ENCODE peak calls at places on chromosome 7, in four cellular contexts. X is ovary, N is adrenal gland, F is colonic mucosa. V is an unnamed sample.

GRCh38 chr7:146665023-146665422 is 548.4 kb downstream of the CNTNAP2 start:
- DNase-seq in X (no peak), N (no peak), F (no peak), V (no peak)

GRCh38 chr7:74175270-74175803 is 1.2 kb downstream of the EIF4H start:
- DNase-seq in X (no peak), N (no peak), F (peak; percentile 31), V (no peak)

GRCh38 chr7:29063231-29063630 is 83.1 kb downstream of the CPVL start:
- DNase-seq in X (no peak), N (no peak), F (no peak), V (peak; percentile 53)

GRCh38 chr7:76225379-76225778 is 23.7 kb downstream of the SRRM3 start:
- DNase-seq in X (no peak), N (peak; percentile 36), F (no peak), V (peak; percentile 79)

GRCh38 chr7:110090113-110090820 is 1000.7 kb upstream of the LRRN3 start:
- DNase-seq in X (no peak), N (peak; percentile 32), F (no peak), V (peak; percentile 11)

GRCh38 chr7:2853147-2853546 is 9.0 kb upstream of the GNA12 start:
- DNase-seq in X (no peak), N (no peak), F (no peak), V (peak; percentile 82)

GRCh38 chr7:249979-250378 is 40.0 kb upstream of the FOXL3 start:
- DNase-seq in X (no peak), N (no peak), F (no peak), V (no peak)

GRCh38 chr7:158111556-158111880 is 476.1 kb downstream of the PTPRN2 start:
- DNase-seq in X (no peak), N (no peak), F (no peak), V (no peak)

GRCh38 chr7:128215739-128216138 is 25.3 kb upstream of the LEP start:
- DNase-seq in X (no peak), N (no peak), F (no peak), V (peak; percentile 85)

GRCh38 chr7:75727881-75728592 is 10.7 kb downstream of the HIP1 start:
- DNase-seq in X (peak; percentile 32), N (no peak), F (peak; percentile 95), V (peak; percentile 62)

GRCh38 chr7:35734001-35734483 is 39.1 kb upstream of the HERPUD2 start:
- DNase-seq in X (no peak), N (no peak), F (no peak), V (no peak)

GRCh38 chr7:64947252-64948000 is 43.4 kb downstream of the ZNF117 start:
- DNase-seq in X (no peak), N (peak; percentile 23), F (no peak), V (no peak)

GRCh38 chr7:40827217-40828085 is 692.6 kb downstream of the SUGCT start:
- DNase-seq in X (no peak), N (no peak), F (no peak), V (no peak)

GRCh38 chr7:135178364-135178763 is 7.9 kb upstream of the CYREN start:
- DNase-seq in X (no peak), N (no peak), F (no peak), V (no peak)

GRCh38 chr7:99949645-99950228 is 20.3 kb upstream of the GJC3 start:
- DNase-seq in X (no peak), N (no peak), F (no peak), V (peak; percentile 38)

GRCh38 chr7:99380823-99381663 is 6.5 kb downstream of the ARPC1B start:
- DNase-seq in X (no peak), N (no peak), F (peak; percentile 42), V (peak; percentile 25)

GRCh38 chr7:127582361-127582760 is 3.0 kb downstream of the GCC1 start:
- DNase-seq in X (peak; percentile 70), N (peak; percentile 58), F (no peak), V (peak; percentile 79)

GRCh38 chr7:33872870-33873269 is 32.5 kb upstream of the BMPER start:
- DNase-seq in X (no peak), N (no peak), F (no peak), V (peak; percentile 74)

GRCh38 chr7:4169505-4169904 is 512.6 kb upstream of the FOXK1 start:
- DNase-seq in X (no peak), N (no peak), F (no peak), V (no peak)

GRCh38 chr7:51187941-51188340 is 128.7 kb downstream of the COBL start:
- DNase-seq in X (peak; percentile 26), N (no peak), F (no peak), V (no peak)

GRCh38 chr7:32569388-32570289 is 74.3 kb downstream of the AVL9 start:
- DNase-seq in X (no peak), N (no peak), F (no peak), V (no peak)

GRCh38 chr7:18508441-18509427 is 13.2 kb downstream of the HDAC9 start:
- DNase-seq in X (no peak), N (no peak), F (no peak), V (peak; percentile 45)

GRCh38 chr7:21616796-21617436 is 74.1 kb downstream of the DNAH11 start:
- DNase-seq in X (no peak), N (no peak), F (no peak), V (no peak)

GRCh38 chr7:77409739-77410545 is 6.2 kb downstream of the GSAP start:
- DNase-seq in X (no peak), N (no peak), F (no peak), V (peak; percentile 81)

GRCh38 chr7:233456-234035 is 41.2 kb downstream of the FAM20C start:
- DNase-seq in X (no peak), N (no peak), F (no peak), V (no peak)

GRCh38 chr7:85322252-85322651 is 135.4 kb upstream of the SEMA3D start:
- DNase-seq in X (no peak), N (no peak), F (no peak), V (no peak)

GRCh38 chr7:44282601-44283171 is 42.7 kb downstream of the CAMK2B start:
- DNase-seq in X (peak; percentile 8), N (peak; percentile 9), F (no peak), V (no peak)

GRCh38 chr7:17598846-17599245 is 300.4 kb downstream of the AHR start:
- DNase-seq in X (no peak), N (no peak), F (no peak), V (no peak)

GRCh38 chr7:100612730-100613446 is 548 bp downstream of the MOSPD3 start:
- DNase-seq in X (no peak), N (no peak), F (peak; percentile 25), V (no peak)

GRCh38 chr7:27191081-27191715 is 6.2 kb upstream of the HOXA11 start:
- DNase-seq in X (no peak), N (no peak), F (peak; percentile 47), V (no peak)

GRCh38 chr7:25619963-25620799 is 391.9 kb upstream of the NPVF start:
- DNase-seq in X (no peak), N (peak; percentile 28), F (no peak), V (peak; percentile 79)
- H3K27ac ChIP-seq in X (no peak overlapping the region), N (peak overlapping the region; percentile 92), F (no peak overlapping the region), V (no peak overlapping the region)

DNA sequence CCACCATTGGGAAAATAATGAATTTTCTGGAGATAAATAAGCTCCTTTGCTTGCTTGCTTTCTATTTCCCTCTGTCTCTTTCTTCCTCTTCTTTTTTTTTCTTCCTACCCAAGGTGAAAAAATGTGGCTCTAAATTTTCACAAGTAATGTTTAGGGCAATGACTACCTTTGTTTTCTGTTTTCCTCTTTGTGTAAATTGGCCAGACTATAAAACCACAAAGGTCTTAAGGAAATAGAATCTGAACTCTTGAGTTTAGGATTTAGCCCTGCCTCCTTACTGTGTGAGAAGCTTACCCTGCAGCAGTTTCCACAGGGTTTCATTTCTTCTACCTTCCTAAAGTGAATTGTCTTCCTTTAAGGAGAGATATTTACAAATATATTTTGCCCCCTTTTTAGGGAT is 330.4 kb downstream of the ARL4A start:
- DNase-seq in X (no peak), N (no peak), F (no peak), V (no peak)
- H3K4me3 ChIP-seq in X (no peak overlapping the region), N (no peak overlapping the region), F (no peak overlapping the region), V (no peak overlapping the region)

GRCh38 chr7:71687831-71688599 is 556.1 kb downstream of the GALNT17 start:
- DNase-seq in X (no peak), N (no peak), F (no peak), V (no peak)
- H3K9me3 ChIP-seq in X (no peaks in the 10 kb centered on the region), N (no peaks in the 10 kb centered on the region), F (no peaks in the 10 kb centered on the region), V (no peaks in the 10 kb centered on the region)

GRCh38 chr7:23759556-23760391 is 49.8 kb downstream of the STK31 start:
- DNase-seq in X (no peak), N (no peak), F (peak; percentile 29), V (peak; percentile 20)
- H3K27ac ChIP-seq in X (no peak overlapping the region), N (no peak overlapping the region), F (no peak overlapping the region), V (no peak overlapping the region)

V was measured in cardiac muscle cell.